ENCODE peak calls at places on chromosomes 11 and 22, in six cellular contexts. Q is IMR-90; W is H9; V is endodermal cell; O is CD8-positive, alpha-beta T cell; S is lung. B is an unnamed sample.

GRCh38 chr11:63939351-63939920 is 634 bp downstream of the NAA40 start:
- DNase-seq in S (no peak), W (peak; percentile 44), O (no peak), V (no peak), Q (no peak), B (peak; percentile 41)

GRCh38 chr22:24186352-24186740 is 5.1 kb downstream of the SUSD2 start:
- DNase-seq in W (no peak), S (no peak), V (no peak), O (no peak), Q (no peak), B (no peak)

GRCh38 chr11:121143921-121144320 is 42.9 kb downstream of the TECTA start:
- DNase-seq in O (no peak), V (no peak), W (no peak), S (no peak), Q (no peak), B (no peak)

GRCh38 chr11:501683-502287 is 5.3 kb downstream of the RNH1 start:
- DNase-seq in W (no peak), S (no peak), V (no peak), Q (no peak), O (no peak), B (no peak)

GRCh38 chr11:111627591-111627990 is 25.3 kb downstream of the SIK2 start:
- DNase-seq in V (no peak), Q (no peak), S (no peak), O (no peak), W (no peak), B (no peak)

GRCh38 chr22:24703101-24703500 is 71.4 kb downstream of the PIWIL3 start:
- DNase-seq in O (no peak), Q (peak; percentile 74), V (no peak), W (no peak), S (no peak), B (no peak)

GRCh38 chr11:118258410-118258809 is 5.7 kb downstream of the MPZL2 start:
- DNase-seq in Q (no peak), W (no peak), S (no peak), V (no peak), O (no peak), B (peak; percentile 50)

GRCh38 chr11:77039491-77040400 is 5.5 kb downstream of the B3GNT6 start:
- DNase-seq in S (no peak), O (no peak), W (peak; percentile 79), Q (peak; percentile 33), V (peak; percentile 89), B (no peak)

GRCh38 chr11:63961608-63962412 is 12.6 kb upstream of the COX8A start:
- DNase-seq in O (no peak), V (peak; percentile 64), S (peak; percentile 46), W (peak; percentile 48), Q (peak; percentile 31), B (peak; percentile 64)

GRCh38 chr11:10309163-10310093 is 4.6 kb downstream of the ADM start:
- DNase-seq in V (peak; percentile 90), O (no peak), W (peak; percentile 44), S (peak; percentile 86), Q (peak; percentile 92), B (peak; percentile 65)

GRCh38 chr11:45409587-45409986 is 123.4 kb upstream of the SYT13 start:
- DNase-seq in O (no peak), S (no peak), V (peak; percentile 67), Q (no peak), W (no peak), B (no peak)

GRCh38 chr11:110409174-110409573 is 20.6 kb upstream of the FDX1 start:
- DNase-seq in O (no peak), W (no peak), Q (peak; percentile 37), S (no peak), V (no peak), B (no peak)

GRCh38 chr11:31671681-31672080 is 139.4 kb downstream of the PAX6 start:
- DNase-seq in O (no peak), V (no peak), Q (no peak), S (no peak), W (no peak), B (no peak)

GRCh38 chr11:44324787-44325525 is 15.0 kb upstream of the ALX4 start:
- DNase-seq in O (no peak), S (no peak), V (no peak), W (no peak), Q (no peak), B (peak; percentile 23)

GRCh38 chr11:47259178-47259977 is 1.6 kb downstream of the NR1H3 start:
- DNase-seq in O (no peak), W (peak; percentile 82), S (no peak), Q (peak; percentile 30), V (peak; percentile 93), B (peak; percentile 71)

GRCh38 chr11:62875698-62876483 is 4.8 kb upstream of the SLC3A2 start:
- DNase-seq in V (no peak), S (no peak), W (no peak), Q (no peak), O (no peak), B (peak; percentile 74)

GRCh38 chr22:37909756-37910155 is 3.7 kb downstream of the MICALL1 start:
- DNase-seq in S (no peak), O (no peak), W (no peak), V (no peak), Q (no peak), B (no peak)

GRCh38 chr11:24965780-24966179 is 468.9 kb downstream of the LUZP2 start:
- DNase-seq in O (no peak), V (no peak), Q (no peak), S (no peak), W (no peak), B (no peak)

GRCh38 chr11:120546312-120547205 is 35.0 kb downstream of the GRIK4 start:
- DNase-seq in S (peak; percentile 73), O (no peak), V (peak; percentile 79), W (peak; percentile 64), Q (peak; percentile 98), B (peak; percentile 41)

GRCh38 chr22:50613291-50613981 is 12.8 kb downstream of the MAPK8IP2 start:
- DNase-seq in O (no peak), V (peak; percentile 76), S (peak; percentile 83), Q (no peak), W (peak; percentile 74), B (no peak)

DNA sequence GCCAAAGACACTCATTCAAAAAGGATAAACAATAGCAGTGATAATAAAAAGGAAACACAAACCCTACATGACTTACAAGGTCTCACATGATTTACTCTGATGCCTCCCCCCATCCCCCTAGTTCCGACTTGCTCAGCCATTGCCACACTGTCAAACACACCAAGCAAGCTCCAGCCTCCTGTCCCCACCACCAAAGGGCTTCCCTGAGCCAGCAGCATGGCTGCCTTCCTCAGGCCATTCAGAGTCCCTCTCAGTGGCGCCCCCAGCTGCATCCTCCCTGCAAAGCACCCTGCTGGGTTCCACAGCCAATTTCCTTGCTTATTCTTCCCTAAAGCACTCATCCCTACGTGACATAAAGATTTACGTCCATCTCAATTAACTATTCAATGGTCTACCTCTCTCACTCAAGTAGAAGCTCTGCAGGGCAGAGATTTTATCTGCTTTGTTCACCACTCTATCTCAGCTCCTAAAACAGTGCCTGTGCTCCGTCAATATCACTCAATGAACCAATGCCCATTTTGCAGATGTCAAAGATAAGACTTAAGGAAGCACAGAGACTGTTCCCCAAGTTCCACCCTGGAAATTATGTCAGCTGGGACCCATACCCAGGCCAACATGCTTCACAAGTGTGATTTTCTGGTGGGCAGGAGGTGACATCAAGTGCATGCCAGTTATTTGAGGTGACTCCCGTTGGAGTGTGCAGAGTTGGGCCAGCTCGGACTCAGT is 106.9 kb downstream of the SYN3 start:
- DNase-seq in O (no peak), Q (no peak), S (no peak), V (peak; percentile 74), W (peak; percentile 37), B (peak; percentile 8)
- TF ChIP-seq CTCF in O (no peak), Q (no peak), S (no peak), V (peak; percentile 68), W (peak; percentile 65), B (no peak)

GRCh38 chr11:2661173-2662023 is 38.4 kb downstream of the KCNQ1OT1 start:
- DNase-seq in S (no peak), O (no peak), W (no peak), V (no peak), Q (no peak), B (no peak)
- H3K4me1 ChIP-seq in S (no peaks in the 10 kb centered on the region), O (no peaks in the 10 kb centered on the region), W (no peaks in the 10 kb centered on the region), V (no peaks in the 10 kb centered on the region), Q (no peaks in the 10 kb centered on the region), B (no peaks in the 10 kb centered on the region)

GRCh38 chr22:22244337-22245250 is at the start of gene VPREB1:
- DNase-seq in O (no peak), S (no peak), W (no peak), V (no peak), Q (no peak), B (no peak)

GRCh38 chr22:22243033-22243680 is 1.4 kb upstream of the VPREB1 start:
- DNase-seq in O (no peak), W (no peak), V (no peak), S (no peak), Q (no peak), B (no peak)

GRCh38 chr22:22246706-22247105 is 2.1 kb downstream of the VPREB1 start:
- DNase-seq in V (no peak), W (no peak), Q (no peak), S (no peak), O (no peak), B (no peak)

GRCh38 chr22:22245935-22246525 is 1.4 kb downstream of the VPREB1 start:
- DNase-seq in W (no peak), V (no peak), S (no peak), Q (no peak), O (no peak), B (no peak)

DNA sequence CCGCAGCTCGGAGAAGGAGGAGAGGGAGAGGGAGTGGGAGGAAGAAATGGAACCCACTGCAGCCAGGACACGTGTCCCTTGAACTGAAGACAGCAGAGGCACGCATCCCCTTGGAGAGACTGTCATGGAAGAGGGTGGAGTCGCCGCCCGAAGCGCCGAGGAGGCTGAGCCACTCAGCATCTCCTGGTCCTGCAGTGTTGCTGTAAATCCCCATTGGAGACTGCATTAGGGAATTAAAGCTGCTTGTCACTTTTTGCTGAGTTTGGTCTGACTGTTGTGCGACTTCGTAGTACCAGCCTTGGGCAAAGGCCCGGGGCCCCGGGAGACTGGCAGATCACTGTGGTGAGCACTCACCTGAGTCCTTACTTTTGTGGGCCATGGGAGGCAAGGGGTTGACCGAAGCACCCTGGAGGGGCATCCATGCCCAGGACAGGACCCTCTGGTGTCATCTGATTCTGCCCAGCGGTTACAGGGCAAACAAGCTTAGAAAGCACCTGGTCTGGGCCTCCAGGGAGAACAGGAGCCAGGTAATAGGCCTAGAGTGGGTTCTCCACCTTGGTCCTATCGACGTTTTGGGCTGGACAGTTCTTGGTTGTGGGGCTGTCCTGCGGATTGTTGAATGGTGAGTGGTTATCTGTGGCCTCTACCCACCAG is 797 bp downstream of the VPREB1 start:
- DNase-seq in W (no peak), V (no peak), S (no peak), O (no peak), Q (no peak), B (no peak)
- TF ChIP-seq CTCF in W (no peak), V (no peak), S (no peak), O (no peak), Q (no peak), B (no peak)

GRCh38 chr11:61375709-61376108 is 13.5 kb downstream of the TMEM138 start:
- DNase-seq in Q (no peak), S (no peak), W (no peak), V (no peak), O (no peak), B (no peak)

GRCh38 chr11:61372659-61373058 is 10.5 kb downstream of the TMEM138 start:
- DNase-seq in S (no peak), Q (no peak), W (no peak), V (no peak), O (no peak), B (no peak)

GRCh38 chr11:61369372-61370348 is 7.5 kb downstream of the TMEM138 start:
- DNase-seq in S (peak; percentile 45), O (no peak), Q (peak; percentile 99), W (no peak), V (no peak), B (no peak)

GRCh38 chr11:61367406-61367805 is 5.2 kb downstream of the TMEM138 start:
- DNase-seq in W (no peak), S (no peak), Q (no peak), V (no peak), O (no peak), B (no peak)

GRCh38 chr11:61370349-61371005 is 8.3 kb downstream of the TMEM138 start:
- DNase-seq in S (no peak), O (no peak), V (no peak), Q (peak; percentile 56), W (no peak), B (no peak)
- H3K4me1 ChIP-seq in S (no peaks in the 10 kb centered on the region), O (no peaks in the 10 kb centered on the region), V (no peaks in the 10 kb centered on the region), Q (peaks cover 11% of the 10 kb centered on the region), W (no peaks in the 10 kb centered on the region), B (no peaks in the 10 kb centered on the region)

B was measured in Caco-2.